ENCODE peak calls at places on chromosomes 2 and 18, in nine cellular contexts. One of them, this sample, is unnamed.

GRCh38 chr2:200252661-200253067 is 53.8 kb upstream of the SPATS2L start:
- DNase-seq in IMR-90: peak; percentile 93
- DNase-seq in H1: no peak
- DNase-seq in testis: no peak
- DNase-seq in HCT116: no peak
- DNase-seq in body of pancreas: peak; percentile 57
- DNase-seq in right lobe of liver: no peak
- DNase-seq in transverse colon: no peak
- DNase-seq in ovary: no peak
- DNase-seq in this sample: no peak

GRCh38 chr18:3998698-3999333 is 456.3 kb downstream of the DLGAP1 start:
- DNase-seq in IMR-90: peak; percentile 77
- DNase-seq in H1: no peak
- DNase-seq in testis: peak; percentile 54
- DNase-seq in HCT116: peak; percentile 43
- DNase-seq in body of pancreas: peak; percentile 14
- DNase-seq in right lobe of liver: no peak
- DNase-seq in transverse colon: peak; percentile 13
- DNase-seq in ovary: no peak
- DNase-seq in this sample: no peak

GRCh38 chr18:58567453-58568196 is 61.3 kb downstream of the ALPK2 start:
- DNase-seq in IMR-90: peak; percentile 99
- DNase-seq in H1: no peak
- DNase-seq in testis: no peak
- DNase-seq in HCT116: no peak
- DNase-seq in body of pancreas: no peak
- DNase-seq in right lobe of liver: no peak
- DNase-seq in transverse colon: no peak
- DNase-seq in ovary: no peak
- DNase-seq in this sample: peak; percentile 65

GRCh38 chr2:38634684-38635083 is 31.2 kb upstream of the GALM start:
- DNase-seq in IMR-90: no peak
- DNase-seq in H1: no peak
- DNase-seq in testis: no peak
- DNase-seq in HCT116: no peak
- DNase-seq in body of pancreas: no peak
- DNase-seq in right lobe of liver: no peak
- DNase-seq in transverse colon: no peak
- DNase-seq in ovary: no peak
- DNase-seq in this sample: no peak

GRCh38 chr2:74304332-74305148 is 38.7 kb downstream of the SLC4A5 start:
- DNase-seq in IMR-90: no peak
- DNase-seq in H1: peak; percentile 19
- DNase-seq in testis: no peak
- DNase-seq in HCT116: no peak
- DNase-seq in body of pancreas: no peak
- DNase-seq in right lobe of liver: no peak
- DNase-seq in transverse colon: no peak
- DNase-seq in ovary: no peak
- DNase-seq in this sample: no peak

GRCh38 chr2:3500326-3500899 is 18.9 kb downstream of the ADI1 start:
- DNase-seq in IMR-90: no peak
- DNase-seq in H1: no peak
- DNase-seq in testis: no peak
- DNase-seq in HCT116: no peak
- DNase-seq in body of pancreas: no peak
- DNase-seq in right lobe of liver: peak; percentile 53
- DNase-seq in transverse colon: no peak
- DNase-seq in ovary: no peak
- DNase-seq in this sample: no peak

GRCh38 chr2:232888839-232889529 is 18.9 kb downstream of the SNORC start:
- DNase-seq in IMR-90: no peak
- DNase-seq in H1: no peak
- DNase-seq in testis: peak; percentile 9
- DNase-seq in HCT116: no peak
- DNase-seq in body of pancreas: no peak
- DNase-seq in right lobe of liver: peak; percentile 51
- DNase-seq in transverse colon: no peak
- DNase-seq in ovary: no peak
- DNase-seq in this sample: no peak

GRCh38 chr2:109663721-109664120 is 49.6 kb downstream of the SOWAHC start:
- DNase-seq in IMR-90: peak; percentile 28
- DNase-seq in H1: no peak
- DNase-seq in testis: peak; percentile 66
- DNase-seq in HCT116: no peak
- DNase-seq in body of pancreas: no peak
- DNase-seq in right lobe of liver: no peak
- DNase-seq in transverse colon: no peak
- DNase-seq in ovary: peak; percentile 57
- DNase-seq in this sample: peak; percentile 53

GRCh38 chr2:189327879-189328351 is 113.4 kb upstream of the WDR75 start:
- DNase-seq in IMR-90: peak; percentile 37
- DNase-seq in H1: no peak
- DNase-seq in testis: no peak
- DNase-seq in HCT116: no peak
- DNase-seq in body of pancreas: no peak
- DNase-seq in right lobe of liver: no peak
- DNase-seq in transverse colon: no peak
- DNase-seq in ovary: no peak
- DNase-seq in this sample: no peak

GRCh38 chr2:152247337-152247695 is 71.8 kb upstream of the STAM2 start:
- DNase-seq in IMR-90: peak; percentile 55
- DNase-seq in H1: no peak
- DNase-seq in testis: no peak
- DNase-seq in HCT116: no peak
- DNase-seq in body of pancreas: no peak
- DNase-seq in right lobe of liver: no peak
- DNase-seq in transverse colon: no peak
- DNase-seq in ovary: no peak
- DNase-seq in this sample: no peak

GRCh38 chr2:66445781-66446177 is 10.9 kb downstream of the MEIS1 start:
- DNase-seq in IMR-90: no peak
- DNase-seq in H1: peak; percentile 72
- DNase-seq in testis: no peak
- DNase-seq in HCT116: no peak
- DNase-seq in body of pancreas: no peak
- DNase-seq in right lobe of liver: peak; percentile 50
- DNase-seq in transverse colon: no peak
- DNase-seq in ovary: peak; percentile 48
- DNase-seq in this sample: no peak

GRCh38 chr2:166230024-166230723 is 102.4 kb upstream of the SCN1A start:
- DNase-seq in IMR-90: peak; percentile 70
- DNase-seq in H1: no peak
- DNase-seq in testis: no peak
- DNase-seq in HCT116: no peak
- DNase-seq in body of pancreas: no peak
- DNase-seq in right lobe of liver: no peak
- DNase-seq in transverse colon: no peak
- DNase-seq in ovary: no peak
- DNase-seq in this sample: no peak

GRCh38 chr2:191345788-191346187 is 100.6 kb downstream of the MYO1B start:
- DNase-seq in IMR-90: peak; percentile 68
- DNase-seq in H1: no peak
- DNase-seq in testis: no peak
- DNase-seq in HCT116: no peak
- DNase-seq in body of pancreas: no peak
- DNase-seq in right lobe of liver: no peak
- DNase-seq in transverse colon: no peak
- DNase-seq in ovary: no peak
- DNase-seq in this sample: no peak

GRCh38 chr2:70301344-70302194 is at the start of gene FAM136A:
- DNase-seq in IMR-90: peak; percentile 56
- DNase-seq in H1: peak; percentile 98
- DNase-seq in testis: peak; percentile 89
- DNase-seq in HCT116: peak; percentile 59
- DNase-seq in body of pancreas: peak; percentile 85
- DNase-seq in right lobe of liver: peak; percentile 89
- DNase-seq in transverse colon: peak; percentile 91
- DNase-seq in ovary: peak; percentile 88
- DNase-seq in this sample: peak; percentile 78

GRCh38 chr2:50443868-50444267 is 588.1 kb downstream of the NRXN1 start:
- DNase-seq in IMR-90: no peak
- DNase-seq in H1: no peak
- DNase-seq in testis: no peak
- DNase-seq in HCT116: no peak
- DNase-seq in body of pancreas: no peak
- DNase-seq in right lobe of liver: no peak
- DNase-seq in transverse colon: no peak
- DNase-seq in ovary: no peak
- DNase-seq in this sample: no peak

DNA sequence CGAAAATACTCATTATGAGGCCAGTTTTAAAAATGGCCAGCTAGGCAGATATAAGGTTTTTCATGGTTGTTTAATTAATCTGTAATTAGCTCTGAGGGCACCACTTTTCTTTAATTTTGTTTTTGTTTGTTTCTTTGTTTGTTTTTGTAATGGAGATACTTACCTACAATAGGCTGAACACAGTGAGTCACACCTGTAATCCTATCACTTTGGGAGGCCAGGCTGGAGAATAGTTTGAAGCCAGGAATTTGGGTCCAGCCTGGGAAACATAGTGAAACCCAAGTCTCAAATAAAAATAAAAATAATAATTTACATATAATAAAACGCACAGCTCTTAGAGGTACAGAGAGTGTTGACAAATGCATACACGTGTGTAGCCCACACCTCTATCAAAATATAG is 56.8 kb upstream of the MSH2 start:
- DNase-seq in IMR-90: no peak
- DNase-seq in H1: no peak
- DNase-seq in testis: no peak
- DNase-seq in HCT116: no peak
- DNase-seq in body of pancreas: no peak
- DNase-seq in right lobe of liver: no peak
- DNase-seq in transverse colon: no peak
- DNase-seq in ovary: no peak
- DNase-seq in this sample: no peak
- TF ChIP-seq POLR2A in IMR-90: no peak
- TF ChIP-seq POLR2A in H1: no peak
- TF ChIP-seq POLR2A in testis: no peak
- TF ChIP-seq POLR2A in HCT116: no peak
- TF ChIP-seq POLR2A in body of pancreas: no peak
- TF ChIP-seq POLR2A in right lobe of liver: no peak
- TF ChIP-seq POLR2A in transverse colon: no peak
- TF ChIP-seq POLR2A in ovary: no peak
- TF ChIP-seq POLR2A in this sample: no peak

GRCh38 chr18:61333271-61333745 is at the start of gene CDH20:
- DNase-seq in IMR-90: no peak
- DNase-seq in H1: peak; percentile 68
- DNase-seq in testis: no peak
- DNase-seq in HCT116: no peak
- DNase-seq in body of pancreas: no peak
- DNase-seq in right lobe of liver: no peak
- DNase-seq in transverse colon: no peak
- DNase-seq in ovary: no peak
- DNase-seq in this sample: no peak
- H3K27me3 ChIP-seq in IMR-90: peaks cover 35% of the 10 kb centered on the region
- H3K27me3 ChIP-seq in H1: peaks cover 25% of the 10 kb centered on the region
- H3K27me3 ChIP-seq in testis: no peaks in the 10 kb centered on the region
- H3K27me3 ChIP-seq in HCT116: peaks cover 7% of the 10 kb centered on the region
- H3K27me3 ChIP-seq in body of pancreas: peaks cover 6% of the 10 kb centered on the region
- H3K27me3 ChIP-seq in right lobe of liver: peaks cover 5% of the 10 kb centered on the region
- H3K27me3 ChIP-seq in transverse colon: peaks cover 47% of the 10 kb centered on the region
- H3K27me3 ChIP-seq in ovary: no peaks in the 10 kb centered on the region
- H3K27me3 ChIP-seq in this sample: peaks cover 13% of the 10 kb centered on the region

DNA sequence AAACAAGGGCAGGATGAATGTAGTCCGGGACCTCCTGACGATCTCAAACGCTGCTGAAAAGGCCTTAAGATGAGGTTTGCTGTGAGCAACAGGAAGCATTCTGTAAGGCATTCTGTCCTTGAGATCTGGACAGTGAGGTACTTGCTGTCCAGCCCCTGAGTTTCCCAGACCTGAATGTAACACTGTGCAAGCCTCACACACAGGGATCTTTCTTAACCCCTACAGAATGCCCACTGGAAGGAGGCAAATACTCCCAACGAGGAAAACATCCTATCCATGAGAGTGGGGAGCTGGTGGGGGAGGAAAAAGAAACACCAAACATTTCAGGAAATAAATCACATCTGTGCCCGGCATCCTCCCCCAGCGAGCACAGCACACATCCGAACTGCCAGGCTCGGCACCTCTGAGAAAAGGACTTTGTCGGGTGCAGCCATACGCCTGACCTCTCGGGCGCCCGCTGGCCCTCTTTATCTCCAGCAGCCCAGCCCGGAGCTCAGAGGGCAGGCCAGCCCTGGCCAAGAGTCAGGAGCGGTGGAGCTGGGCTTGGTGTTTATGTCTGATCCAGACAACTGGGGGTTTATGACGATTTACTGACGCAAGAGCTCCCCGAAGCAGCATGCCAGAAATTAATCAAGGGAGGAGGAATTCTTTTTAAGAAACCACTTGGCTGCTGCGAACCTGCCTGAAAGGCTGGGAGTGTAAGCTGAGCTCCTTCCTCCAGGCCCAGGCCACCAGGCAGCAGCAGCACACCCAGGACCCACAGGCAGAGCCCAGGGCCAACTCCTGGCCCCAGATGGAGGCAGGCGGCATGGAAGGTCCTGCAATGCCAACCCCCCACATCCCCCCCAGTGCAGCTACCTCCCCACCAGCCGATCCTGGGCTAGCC is 72.3 kb downstream of the HDAC4 start:
- DNase-seq in IMR-90: peak; percentile 98
- DNase-seq in H1: peak; percentile 47
- DNase-seq in testis: peak; percentile 76
- DNase-seq in HCT116: no peak
- DNase-seq in body of pancreas: peak; percentile 35
- DNase-seq in right lobe of liver: peak; percentile 93
- DNase-seq in transverse colon: peak; percentile 65
- DNase-seq in ovary: peak; percentile 93
- DNase-seq in this sample: no peak
- TF ChIP-seq POLR2A in IMR-90: peak; percentile 73
- TF ChIP-seq POLR2A in H1: no peak
- TF ChIP-seq POLR2A in testis: no peak
- TF ChIP-seq POLR2A in HCT116: no peak
- TF ChIP-seq POLR2A in body of pancreas: no peak
- TF ChIP-seq POLR2A in right lobe of liver: no peak
- TF ChIP-seq POLR2A in transverse colon: peak; percentile 33
- TF ChIP-seq POLR2A in ovary: peak; percentile 30
- TF ChIP-seq POLR2A in this sample: no peak

DNA sequence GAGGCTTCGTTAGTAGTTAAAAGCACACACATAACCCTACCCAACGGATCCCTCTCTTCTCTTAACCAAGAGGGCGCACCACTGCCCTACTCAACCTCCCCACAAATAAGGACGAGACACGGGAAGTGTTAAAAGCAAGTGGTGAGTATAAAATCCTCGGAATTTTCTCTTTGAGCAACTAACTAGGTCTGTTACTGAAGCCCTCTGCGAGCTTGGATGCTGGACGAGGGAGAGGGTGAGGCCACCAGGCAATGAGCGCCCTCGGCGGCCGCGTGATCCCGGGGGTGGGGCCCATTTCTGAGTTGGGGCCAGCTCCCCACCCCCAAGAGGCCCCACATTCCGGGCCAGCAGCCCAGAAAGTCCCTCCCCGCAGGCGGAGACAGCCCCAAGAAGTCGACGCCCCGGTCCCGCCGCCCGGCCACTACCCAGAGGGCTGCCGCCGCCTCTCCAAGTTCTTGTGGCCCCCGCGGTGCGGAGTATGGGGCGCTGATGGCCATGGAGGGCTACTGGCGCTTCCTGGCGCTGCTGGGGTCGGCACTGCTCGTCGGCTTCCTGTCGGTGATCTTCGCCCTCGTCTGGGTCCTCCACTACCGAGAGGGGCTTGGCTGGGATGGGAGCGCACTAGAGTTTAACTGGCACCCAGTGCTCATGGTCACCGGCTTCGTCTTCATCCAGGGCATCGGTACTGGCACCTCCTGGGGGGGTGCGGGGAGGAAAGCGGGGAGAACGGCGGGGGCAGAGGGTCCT is at the start of gene CYBRD1:
- DNase-seq in IMR-90: peak; percentile 79
- DNase-seq in H1: peak; percentile 80
- DNase-seq in testis: peak; percentile 86
- DNase-seq in HCT116: no peak
- DNase-seq in body of pancreas: peak; percentile 40
- DNase-seq in right lobe of liver: peak; percentile 76
- DNase-seq in transverse colon: peak; percentile 80
- DNase-seq in ovary: peak; percentile 88
- DNase-seq in this sample: peak; percentile 83
- H3K27me3 ChIP-seq in IMR-90: no peaks in the 10 kb centered on the region
- H3K27me3 ChIP-seq in H1: no peaks in the 10 kb centered on the region
- H3K27me3 ChIP-seq in testis: no peaks in the 10 kb centered on the region
- H3K27me3 ChIP-seq in HCT116: no peaks in the 10 kb centered on the region
- H3K27me3 ChIP-seq in body of pancreas: no peaks in the 10 kb centered on the region
- H3K27me3 ChIP-seq in right lobe of liver: no peaks in the 10 kb centered on the region
- H3K27me3 ChIP-seq in transverse colon: peaks cover 9% of the 10 kb centered on the region
- H3K27me3 ChIP-seq in ovary: no peaks in the 10 kb centered on the region
- H3K27me3 ChIP-seq in this sample: no peaks in the 10 kb centered on the region

This sample was measured in prostate gland.